ENCODE peak calls at places on chromosome 2, in eight cellular contexts. One of them, this sample, is unnamed.
A peak's percentile ranks its signal among the peaks of the same experiment; 100 is the strongest.

GRCh38 chr2:234191819-234192407 is 141.4 kb downstream of the SPP2 start:
- DNase-seq in glutamatergic neuron: no peak
- DNase-seq in left cardiac atrium: no peak
- DNase-seq in activated naive CD4-positive, alpha-beta T cell: no peak
- DNase-seq in NCI-H1436 treated with DMSO at 0.1 percent for 48 hours: peak; percentile 97
- DNase-seq in neural crest cell: no peak
- DNase-seq in GM13977: no peak
- DNase-seq in astrocyte: peak; percentile 27
- DNase-seq in this sample: no peak

GRCh38 chr2:214005337-214005736 is 405.5 kb upstream of the VWC2L start:
- DNase-seq in glutamatergic neuron: no peak
- DNase-seq in left cardiac atrium: no peak
- DNase-seq in activated naive CD4-positive, alpha-beta T cell: no peak
- DNase-seq in NCI-H1436 treated with DMSO at 0.1 percent for 48 hours: no peak
- DNase-seq in neural crest cell: no peak
- DNase-seq in GM13977: no peak
- DNase-seq in astrocyte: peak; percentile 9
- DNase-seq in this sample: no peak

GRCh38 chr2:200305797-200306718 is at the start of gene SPATS2L:
- DNase-seq in glutamatergic neuron: peak; percentile 74
- DNase-seq in left cardiac atrium: peak; percentile 85
- DNase-seq in activated naive CD4-positive, alpha-beta T cell: peak; percentile 47
- DNase-seq in NCI-H1436 treated with DMSO at 0.1 percent for 48 hours: no peak
- DNase-seq in neural crest cell: peak; percentile 56
- DNase-seq in GM13977: no peak
- DNase-seq in astrocyte: peak; percentile 76
- DNase-seq in this sample: peak; percentile 32

GRCh38 chr2:218180728-218181127 is 14.0 kb upstream of the CXCR1 start:
- DNase-seq in glutamatergic neuron: no peak
- DNase-seq in left cardiac atrium: no peak
- DNase-seq in activated naive CD4-positive, alpha-beta T cell: no peak
- DNase-seq in NCI-H1436 treated with DMSO at 0.1 percent for 48 hours: no peak
- DNase-seq in neural crest cell: no peak
- DNase-seq in GM13977: no peak
- DNase-seq in astrocyte: no peak
- DNase-seq in this sample: no peak

GRCh38 chr2:226763320-226763719 is 36.3 kb downstream of the IRS1 start:
- DNase-seq in glutamatergic neuron: no peak
- DNase-seq in left cardiac atrium: no peak
- DNase-seq in activated naive CD4-positive, alpha-beta T cell: no peak
- DNase-seq in NCI-H1436 treated with DMSO at 0.1 percent for 48 hours: no peak
- DNase-seq in neural crest cell: no peak
- DNase-seq in GM13977: no peak
- DNase-seq in astrocyte: peak; percentile 73
- DNase-seq in this sample: no peak

GRCh38 chr2:172613035-172613434 is 57.1 kb downstream of the PDK1 start:
- DNase-seq in glutamatergic neuron: peak; percentile 57
- DNase-seq in left cardiac atrium: no peak
- DNase-seq in activated naive CD4-positive, alpha-beta T cell: no peak
- DNase-seq in NCI-H1436 treated with DMSO at 0.1 percent for 48 hours: no peak
- DNase-seq in neural crest cell: no peak
- DNase-seq in GM13977: peak; percentile 12
- DNase-seq in astrocyte: peak; percentile 9
- DNase-seq in this sample: no peak

GRCh38 chr2:230843130-230843529 is 21.6 kb upstream of the ITM2C start:
- DNase-seq in glutamatergic neuron: no peak
- DNase-seq in left cardiac atrium: no peak
- DNase-seq in activated naive CD4-positive, alpha-beta T cell: no peak
- DNase-seq in NCI-H1436 treated with DMSO at 0.1 percent for 48 hours: no peak
- DNase-seq in neural crest cell: no peak
- DNase-seq in GM13977: no peak
- DNase-seq in astrocyte: no peak
- DNase-seq in this sample: no peak

GRCh38 chr2:201855356-201855755 is 49.0 kb downstream of the CDK15 start:
- DNase-seq in glutamatergic neuron: no peak
- DNase-seq in left cardiac atrium: no peak
- DNase-seq in activated naive CD4-positive, alpha-beta T cell: no peak
- DNase-seq in NCI-H1436 treated with DMSO at 0.1 percent for 48 hours: no peak
- DNase-seq in neural crest cell: no peak
- DNase-seq in GM13977: no peak
- DNase-seq in astrocyte: no peak
- DNase-seq in this sample: no peak

GRCh38 chr2:60586081-60586480 is 32.6 kb upstream of the BCL11A start:
- DNase-seq in glutamatergic neuron: no peak
- DNase-seq in left cardiac atrium: no peak
- DNase-seq in activated naive CD4-positive, alpha-beta T cell: no peak
- DNase-seq in NCI-H1436 treated with DMSO at 0.1 percent for 48 hours: no peak
- DNase-seq in neural crest cell: no peak
- DNase-seq in GM13977: no peak
- DNase-seq in astrocyte: no peak
- DNase-seq in this sample: no peak

GRCh38 chr2:96341641-96342040 is 6.1 kb downstream of the NCAPH start:
- DNase-seq in glutamatergic neuron: no peak
- DNase-seq in left cardiac atrium: no peak
- DNase-seq in activated naive CD4-positive, alpha-beta T cell: no peak
- DNase-seq in NCI-H1436 treated with DMSO at 0.1 percent for 48 hours: no peak
- DNase-seq in neural crest cell: no peak
- DNase-seq in GM13977: no peak
- DNase-seq in astrocyte: no peak
- DNase-seq in this sample: no peak

GRCh38 chr2:88626171-88627054 is 851 bp downstream of the EIF2AK3 start:
- DNase-seq in glutamatergic neuron: peak; percentile 61
- DNase-seq in left cardiac atrium: peak; percentile 50
- DNase-seq in activated naive CD4-positive, alpha-beta T cell: peak; percentile 59
- DNase-seq in NCI-H1436 treated with DMSO at 0.1 percent for 48 hours: no peak
- DNase-seq in neural crest cell: peak; percentile 12
- DNase-seq in GM13977: peak; percentile 21
- DNase-seq in astrocyte: no peak
- DNase-seq in this sample: no peak